ENCODE peak calls at places on chromosomes 12 and 14, in five cellular contexts. R is stimulated activated naive CD4-positive, alpha-beta T cell; N is prostate gland; Z is HEK293T; F is activated T-helper 1 cell treated with anti-CD3 and anti-CD28 coated beads, Interleukin-2, amount 50 U/mL, for 16 hours. M is an unnamed sample.

GRCh38 chr12:20127401-20127800 is 240.9 kb upstream of the PDE3A start:
- DNase-seq in R (no peak), N (no peak), Z (no peak), F (no peak), M (peak)

GRCh38 chr12:2256915-2257314 is 204.1 kb downstream of the CACNA1C start:
- DNase-seq in R (no peak), N (no peak), Z (no peak), F (no peak), M (peak)

GRCh38 chr14:91118511-91119068 is 4.7 kb downstream of the DGLUCY start:
- DNase-seq in R (no peak), N (no peak), Z (no peak), F (no peak), M (no peak)

GRCh38 chr12:65826513-65827171 is 2.4 kb downstream of the HMGA2 start:
- DNase-seq in R (no peak), N (no peak), Z (no peak), F (no peak), M (peak)

GRCh38 chr14:98607341-98607910 is 664.6 kb downstream of the BCL11B start:
- DNase-seq in R (no peak), N (no peak), Z (no peak), F (no peak), M (no peak)

GRCh38 chr12:127342861-127343260 is 924.1 kb upstream of the TMEM132C start:
- DNase-seq in R (no peak), N (no peak), Z (no peak), F (no peak), M (peak)

GRCh38 chr12:96886998-96887677 is 19.9 kb upstream of the NEDD1 start:
- DNase-seq in R (no peak), N (no peak), Z (no peak), F (no peak), M (no peak)

GRCh38 chr14:38721822-38722431 is 381.1 kb downstream of the SEC23A start:
- DNase-seq in R (no peak), N (peak), Z (peak), F (no peak), M (peak)

GRCh38 chr12:20549115-20549719 is 145.9 kb upstream of the SLCO1C1 start:
- DNase-seq in R (no peak), N (no peak), Z (peak), F (no peak), M (peak)

GRCh38 chr14:85558505-85558904 is 28.6 kb downstream of the FLRT2 start:
- DNase-seq in R (no peak), N (no peak), Z (no peak), F (no peak), M (no peak)

GRCh38 chr12:85572956-85573355 is 263.3 kb downstream of the RASSF9 start:
- DNase-seq in R (no peak), N (no peak), Z (no peak), F (no peak), M (peak)

M was measured in HCEC 1CT.